ENCODE peak calls at places on chromosome 6, in seven cellular contexts. H is ELR, M is RCC 7860, B is heart right ventricle, I is smooth muscle cell of the brain vasculature, Q is RPMI7951, V is SIG-M5. X is an unnamed sample.
A peak's percentile ranks its signal among the peaks of the same experiment; 100 is the strongest.

GRCh38 chr6:139115980-139116758 is 18.7 kb upstream of the HECA start:
- DNase-seq in H (no peak), M (no peak), B (no peak), I (no peak), V (no peak), Q (no peak), X (no peak)

GRCh38 chr6:157518399-157519250 is 137.6 kb downstream of the ZDHHC14 start:
- DNase-seq in H (no peak), V (no peak), I (no peak), Q (no peak), B (no peak), M (no peak), X (no peak)

GRCh38 chr6:35698858-35699257 is 10.1 kb upstream of the FKBP5 start:
- DNase-seq in B (no peak), V (no peak), M (no peak), Q (no peak), I (no peak), H (no peak), X (no peak)

GRCh38 chr6:106360989-106361430 is 493 bp downstream of the CRYBG1 start:
- DNase-seq in I (no peak), H (no peak), B (peak; percentile 11), M (no peak), V (no peak), Q (no peak), X (peak; percentile 54)

GRCh38 chr6:16334671-16335070 is 96.3 kb downstream of the GMPR start:
- DNase-seq in I (peak; percentile 59), H (peak; percentile 96), B (no peak), Q (peak; percentile 97), M (peak; percentile 74), V (no peak), X (peak; percentile 74)

GRCh38 chr6:33799714-33800113 is 4.1 kb downstream of the MLN start:
- DNase-seq in M (no peak), V (no peak), B (no peak), H (no peak), Q (no peak), I (no peak), X (no peak)

GRCh38 chr6:134123666-134124208 is 71.3 kb upstream of the SLC2A12 start:
- DNase-seq in Q (peak; percentile 50), H (peak; percentile 85), V (no peak), M (peak; percentile 7), B (no peak), I (peak; percentile 39), X (no peak)

GRCh38 chr6:54291146-54291545 is 17.1 kb upstream of the TINAG start:
- DNase-seq in Q (peak; percentile 82), V (no peak), I (no peak), B (no peak), M (peak; percentile 72), H (peak; percentile 73), X (no peak)

GRCh38 chr6:70172252-70172651 is 130.6 kb downstream of the COL9A1 start:
- DNase-seq in M (no peak), V (no peak), Q (no peak), I (no peak), B (no peak), H (no peak), X (no peak)

GRCh38 chr6:105601541-105602174 is 198.8 kb upstream of the PREP start:
- DNase-seq in V (peak; percentile 80), M (peak; percentile 57), H (peak; percentile 95), Q (peak; percentile 99), I (no peak), B (peak; percentile 34), X (peak; percentile 78)

GRCh38 chr6:163427498-163428254 is 13.2 kb downstream of the QKI start:
- DNase-seq in V (no peak), B (no peak), I (peak; percentile 39), Q (peak; percentile 64), H (peak; percentile 68), M (peak; percentile 16), X (no peak)

GRCh38 chr6:112851141-112851540 is 504.0 kb downstream of the RFPL4B start:
- DNase-seq in V (no peak), M (no peak), I (no peak), Q (no peak), B (no peak), H (no peak), X (no peak)

GRCh38 chr6:42714098-42714761 is 8.2 kb downstream of the PRPH2 start:
- DNase-seq in V (no peak), H (peak; percentile 78), B (no peak), M (peak; percentile 30), Q (peak; percentile 63), I (no peak), X (no peak)

GRCh38 chr6:36834576-36835293 is 4.5 kb downstream of the CPNE5 start:
- DNase-seq in V (no peak), H (no peak), B (no peak), I (no peak), M (no peak), Q (no peak), X (no peak)

X was measured in CD14-positive monocyte.